ENCODE peak calls at places on chromosomes 11 and 22, in eight cellular contexts. J, Y, I, L, Z, W, G and K are unnamed samples.

GRCh38 chr11:93192163-93192562 is 5.6 kb downstream of the SLC36A4 start:
- DNase-seq in W (no peak), Y (no peak), Z (no peak), J (no peak), G (no peak), I (no peak), L (no peak), K (no peak)

GRCh38 chr11:130414107-130415088 is 14.0 kb downstream of the ADAMTS8 start:
- DNase-seq in G (no peak), Z (no peak), I (no peak), L (peak), J (no peak), W (no peak), Y (no peak), K (no peak)

GRCh38 chr11:69908511-69909220 is 89.5 kb upstream of the FGF3 start:
- DNase-seq in W (no peak), G (no peak), I (no peak), L (no peak), Y (no peak), Z (no peak), J (no peak), K (no peak)

GRCh38 chr11:2300290-2300935 is 1.3 kb downstream of the C11orf21 start:
- DNase-seq in J (no peak), W (peak), G (peak), Y (no peak), Z (no peak), L (no peak), I (no peak), K (peak)

GRCh38 chr22:39954584-39955055 is 5.6 kb upstream of the TMA7B start:
- DNase-seq in J (no peak), W (no peak), Z (no peak), G (peak), L (no peak), I (no peak), Y (no peak), K (no peak)

GRCh38 chr22:25153961-25154685 is 45.5 kb upstream of the CRYBB3 start:
- DNase-seq in G (no peak), W (no peak), I (no peak), J (no peak), L (peak), Y (no peak), Z (no peak), K (no peak)

GRCh38 chr22:23801238-23801821 is 14.6 kb downstream of the SMARCB1 start:
- DNase-seq in Y (no peak), Z (peak), I (no peak), L (no peak), G (no peak), J (no peak), W (no peak), K (no peak)

GRCh38 chr11:130737866-130738431 is 178.3 kb downstream of the SNX19 start:
- DNase-seq in I (no peak), Y (no peak), G (no peak), J (no peak), W (no peak), Z (no peak), L (peak), K (no peak)

GRCh38 chr11:2462986-2463765 is 18.4 kb downstream of the KCNQ1 start:
- DNase-seq in G (no peak), Y (no peak), I (no peak), J (no peak), Z (peak), L (no peak), W (peak), K (no peak)

GRCh38 chr22:41951898-41952474 is at the start of gene SMIM45:
- DNase-seq in G (no peak), Z (peak), Y (no peak), I (no peak), J (no peak), W (no peak), L (no peak), K (no peak)

GRCh38 chr11:65952052-65952521 is 6.8 kb downstream of the TSGA10IP start:
- DNase-seq in L (peak), W (no peak), Z (no peak), J (no peak), Y (no peak), G (no peak), I (no peak), K (no peak)

GRCh38 chr22:23182289-23183106 is 2.2 kb downstream of the BCR start:
- DNase-seq in W (peak), Z (peak), I (peak), G (peak), Y (peak), L (peak), J (no peak), K (no peak)